ENCODE peak calls at places on chromosomes 7 and 10, in four cellular contexts. One of them, this sample, is unnamed.

GRCh38 chr7:106485031-106485551 is 175.9 kb downstream of the CCDC71L start:
- DNase-seq in skeletal muscle cell: no peak
- DNase-seq in stimulated activated CD8-positive, alpha-beta memory T cell treated with anti-CD3 and anti-CD28 coated beads, Interleukin-15, amount 100 ng/mL, for 48 hours: no peak
- DNase-seq in psoas muscle: no peak
- DNase-seq in this sample: peak

GRCh38 chr10:129417164-129417563 is 49.9 kb upstream of the MGMT start:
- DNase-seq in skeletal muscle cell: no peak
- DNase-seq in stimulated activated CD8-positive, alpha-beta memory T cell treated with anti-CD3 and anti-CD28 coated beads, Interleukin-15, amount 100 ng/mL, for 48 hours: no peak
- DNase-seq in psoas muscle: no peak
- DNase-seq in this sample: no peak

GRCh38 chr10:99870051-99870730 is 87.8 kb downstream of the ABCC2 start:
- DNase-seq in skeletal muscle cell: no peak
- DNase-seq in stimulated activated CD8-positive, alpha-beta memory T cell treated with anti-CD3 and anti-CD28 coated beads, Interleukin-15, amount 100 ng/mL, for 48 hours: peak
- DNase-seq in psoas muscle: no peak
- DNase-seq in this sample: no peak

GRCh38 chr7:1667566-1668485 is 2.3 kb upstream of the ELFN1 start:
- DNase-seq in skeletal muscle cell: no peak
- DNase-seq in stimulated activated CD8-positive, alpha-beta memory T cell treated with anti-CD3 and anti-CD28 coated beads, Interleukin-15, amount 100 ng/mL, for 48 hours: no peak
- DNase-seq in psoas muscle: peak
- DNase-seq in this sample: no peak

GRCh38 chr7:22672892-22673637 is 53.9 kb upstream of the IL6 start:
- DNase-seq in skeletal muscle cell: no peak
- DNase-seq in stimulated activated CD8-positive, alpha-beta memory T cell treated with anti-CD3 and anti-CD28 coated beads, Interleukin-15, amount 100 ng/mL, for 48 hours: no peak
- DNase-seq in psoas muscle: no peak
- DNase-seq in this sample: no peak

GRCh38 chr10:133134411-133135115 is 25.5 kb upstream of the KNDC1 start:
- DNase-seq in skeletal muscle cell: no peak
- DNase-seq in stimulated activated CD8-positive, alpha-beta memory T cell treated with anti-CD3 and anti-CD28 coated beads, Interleukin-15, amount 100 ng/mL, for 48 hours: no peak
- DNase-seq in psoas muscle: peak
- DNase-seq in this sample: no peak

GRCh38 chr7:75740846-75741497 is 2.2 kb upstream of the HIP1 start:
- DNase-seq in skeletal muscle cell: no peak
- DNase-seq in stimulated activated CD8-positive, alpha-beta memory T cell treated with anti-CD3 and anti-CD28 coated beads, Interleukin-15, amount 100 ng/mL, for 48 hours: no peak
- DNase-seq in psoas muscle: peak
- DNase-seq in this sample: no peak

GRCh38 chr7:95609277-95609971 is 13.1 kb upstream of the PDK4 start:
- DNase-seq in skeletal muscle cell: no peak
- DNase-seq in stimulated activated CD8-positive, alpha-beta memory T cell treated with anti-CD3 and anti-CD28 coated beads, Interleukin-15, amount 100 ng/mL, for 48 hours: no peak
- DNase-seq in psoas muscle: no peak
- DNase-seq in this sample: no peak

GRCh38 chr7:47485640-47486435 is 96.1 kb downstream of the TNS3 start:
- DNase-seq in skeletal muscle cell: no peak
- DNase-seq in stimulated activated CD8-positive, alpha-beta memory T cell treated with anti-CD3 and anti-CD28 coated beads, Interleukin-15, amount 100 ng/mL, for 48 hours: no peak
- DNase-seq in psoas muscle: no peak
- DNase-seq in this sample: no peak

GRCh38 chr7:99440195-99440594 is 1.5 kb downstream of the CPSF4 start:
- DNase-seq in skeletal muscle cell: no peak
- DNase-seq in stimulated activated CD8-positive, alpha-beta memory T cell treated with anti-CD3 and anti-CD28 coated beads, Interleukin-15, amount 100 ng/mL, for 48 hours: no peak
- DNase-seq in psoas muscle: no peak
- DNase-seq in this sample: no peak

GRCh38 chr10:28327494-28327886 is 24.6 kb upstream of the MPP7 start:
- DNase-seq in skeletal muscle cell: no peak
- DNase-seq in stimulated activated CD8-positive, alpha-beta memory T cell treated with anti-CD3 and anti-CD28 coated beads, Interleukin-15, amount 100 ng/mL, for 48 hours: no peak
- DNase-seq in psoas muscle: no peak
- DNase-seq in this sample: no peak

GRCh38 chr7:4835398-4836205 is 26.2 kb downstream of the PAPOLB start:
- DNase-seq in skeletal muscle cell: no peak
- DNase-seq in stimulated activated CD8-positive, alpha-beta memory T cell treated with anti-CD3 and anti-CD28 coated beads, Interleukin-15, amount 100 ng/mL, for 48 hours: no peak
- DNase-seq in psoas muscle: no peak
- DNase-seq in this sample: no peak

GRCh38 chr7:158431941-158432347 is 155.7 kb downstream of the PTPRN2 start:
- DNase-seq in skeletal muscle cell: peak
- DNase-seq in stimulated activated CD8-positive, alpha-beta memory T cell treated with anti-CD3 and anti-CD28 coated beads, Interleukin-15, amount 100 ng/mL, for 48 hours: no peak
- DNase-seq in psoas muscle: peak
- DNase-seq in this sample: peak

GRCh38 chr10:13195016-13195415 is 33.7 kb downstream of the MCM10 start:
- DNase-seq in skeletal muscle cell: no peak
- DNase-seq in stimulated activated CD8-positive, alpha-beta memory T cell treated with anti-CD3 and anti-CD28 coated beads, Interleukin-15, amount 100 ng/mL, for 48 hours: no peak
- DNase-seq in psoas muscle: no peak
- DNase-seq in this sample: no peak

GRCh38 chr10:113187066-113187777 is 237.2 kb downstream of the TCF7L2 start:
- DNase-seq in skeletal muscle cell: no peak
- DNase-seq in stimulated activated CD8-positive, alpha-beta memory T cell treated with anti-CD3 and anti-CD28 coated beads, Interleukin-15, amount 100 ng/mL, for 48 hours: no peak
- DNase-seq in psoas muscle: peak
- DNase-seq in this sample: no peak

GRCh38 chr7:123773499-123773898 is 24.7 kb upstream of the WASL start:
- DNase-seq in skeletal muscle cell: no peak
- DNase-seq in stimulated activated CD8-positive, alpha-beta memory T cell treated with anti-CD3 and anti-CD28 coated beads, Interleukin-15, amount 100 ng/mL, for 48 hours: no peak
- DNase-seq in psoas muscle: no peak
- DNase-seq in this sample: no peak

GRCh38 chr10:2201534-2202104 is 464.3 kb upstream of the ADARB2 start:
- DNase-seq in skeletal muscle cell: no peak
- DNase-seq in stimulated activated CD8-positive, alpha-beta memory T cell treated with anti-CD3 and anti-CD28 coated beads, Interleukin-15, amount 100 ng/mL, for 48 hours: no peak
- DNase-seq in psoas muscle: no peak
- DNase-seq in this sample: no peak

GRCh38 chr10:88117869-88118632 is 254.6 kb downstream of the PTEN start:
- DNase-seq in skeletal muscle cell: no peak
- DNase-seq in stimulated activated CD8-positive, alpha-beta memory T cell treated with anti-CD3 and anti-CD28 coated beads, Interleukin-15, amount 100 ng/mL, for 48 hours: no peak
- DNase-seq in psoas muscle: no peak
- DNase-seq in this sample: peak

GRCh38 chr10:4254101-4254994 is 469.3 kb upstream of the KLF6 start:
- DNase-seq in skeletal muscle cell: peak
- DNase-seq in stimulated activated CD8-positive, alpha-beta memory T cell treated with anti-CD3 and anti-CD28 coated beads, Interleukin-15, amount 100 ng/mL, for 48 hours: no peak
- DNase-seq in psoas muscle: no peak
- DNase-seq in this sample: no peak

GRCh38 chr7:134414109-134414508 is 44.8 kb downstream of the AKR1B1 start:
- DNase-seq in skeletal muscle cell: no peak
- DNase-seq in stimulated activated CD8-positive, alpha-beta memory T cell treated with anti-CD3 and anti-CD28 coated beads, Interleukin-15, amount 100 ng/mL, for 48 hours: no peak
- DNase-seq in psoas muscle: no peak
- DNase-seq in this sample: no peak

GRCh38 chr10:102342958-102343357 is 52.5 kb upstream of the NFKB2 start:
- DNase-seq in skeletal muscle cell: no peak
- DNase-seq in stimulated activated CD8-positive, alpha-beta memory T cell treated with anti-CD3 and anti-CD28 coated beads, Interleukin-15, amount 100 ng/mL, for 48 hours: no peak
- DNase-seq in psoas muscle: no peak
- DNase-seq in this sample: peak

GRCh38 chr10:88389456-88389855 is 193.7 kb downstream of the RNLS start:
- DNase-seq in skeletal muscle cell: no peak
- DNase-seq in stimulated activated CD8-positive, alpha-beta memory T cell treated with anti-CD3 and anti-CD28 coated beads, Interleukin-15, amount 100 ng/mL, for 48 hours: no peak
- DNase-seq in psoas muscle: no peak
- DNase-seq in this sample: peak

GRCh38 chr10:122301055-122301810 is 30.1 kb downstream of the BTBD16 start:
- DNase-seq in skeletal muscle cell: no peak
- DNase-seq in stimulated activated CD8-positive, alpha-beta memory T cell treated with anti-CD3 and anti-CD28 coated beads, Interleukin-15, amount 100 ng/mL, for 48 hours: no peak
- DNase-seq in psoas muscle: no peak
- DNase-seq in this sample: peak

GRCh38 chr10:784759-785538 is 95.5 kb upstream of the DIP2C start:
- DNase-seq in skeletal muscle cell: peak
- DNase-seq in stimulated activated CD8-positive, alpha-beta memory T cell treated with anti-CD3 and anti-CD28 coated beads, Interleukin-15, amount 100 ng/mL, for 48 hours: peak
- DNase-seq in psoas muscle: peak
- DNase-seq in this sample: peak

GRCh38 chr10:22479419-22479818 is 134.1 kb downstream of the SPAG6 start:
- DNase-seq in skeletal muscle cell: no peak
- DNase-seq in stimulated activated CD8-positive, alpha-beta memory T cell treated with anti-CD3 and anti-CD28 coated beads, Interleukin-15, amount 100 ng/mL, for 48 hours: no peak
- DNase-seq in psoas muscle: no peak
- DNase-seq in this sample: no peak

GRCh38 chr7:134701272-134701671 is 54.6 kb downstream of the BPGM start:
- DNase-seq in skeletal muscle cell: no peak
- DNase-seq in stimulated activated CD8-positive, alpha-beta memory T cell treated with anti-CD3 and anti-CD28 coated beads, Interleukin-15, amount 100 ng/mL, for 48 hours: no peak
- DNase-seq in psoas muscle: no peak
- DNase-seq in this sample: peak

GRCh38 chr7:96400001-96400400 is 78.1 kb upstream of the SLC25A13 start:
- DNase-seq in skeletal muscle cell: no peak
- DNase-seq in stimulated activated CD8-positive, alpha-beta memory T cell treated with anti-CD3 and anti-CD28 coated beads, Interleukin-15, amount 100 ng/mL, for 48 hours: no peak
- DNase-seq in psoas muscle: no peak
- DNase-seq in this sample: no peak

GRCh38 chr7:153475240-153475639 is 577.0 kb upstream of the DPP6 start:
- DNase-seq in skeletal muscle cell: no peak
- DNase-seq in stimulated activated CD8-positive, alpha-beta memory T cell treated with anti-CD3 and anti-CD28 coated beads, Interleukin-15, amount 100 ng/mL, for 48 hours: no peak
- DNase-seq in psoas muscle: no peak
- DNase-seq in this sample: no peak

GRCh38 chr7:375491-375821 is 85.5 kb downstream of the FOXL3 start:
- DNase-seq in skeletal muscle cell: no peak
- DNase-seq in stimulated activated CD8-positive, alpha-beta memory T cell treated with anti-CD3 and anti-CD28 coated beads, Interleukin-15, amount 100 ng/mL, for 48 hours: no peak
- DNase-seq in psoas muscle: no peak
- DNase-seq in this sample: no peak

GRCh38 chr10:60335708-60336107 is 54.0 kb downstream of the ANK3 start:
- DNase-seq in skeletal muscle cell: no peak
- DNase-seq in stimulated activated CD8-positive, alpha-beta memory T cell treated with anti-CD3 and anti-CD28 coated beads, Interleukin-15, amount 100 ng/mL, for 48 hours: no peak
- DNase-seq in psoas muscle: no peak
- DNase-seq in this sample: peak

GRCh38 chr7:31890198-31890597 is 180.0 kb downstream of the PDE1C start:
- DNase-seq in skeletal muscle cell: no peak
- DNase-seq in stimulated activated CD8-positive, alpha-beta memory T cell treated with anti-CD3 and anti-CD28 coated beads, Interleukin-15, amount 100 ng/mL, for 48 hours: no peak
- DNase-seq in psoas muscle: no peak
- DNase-seq in this sample: no peak

GRCh38 chr10:33157108-33157507 is 177.4 kb downstream of the NRP1 start:
- DNase-seq in skeletal muscle cell: peak
- DNase-seq in stimulated activated CD8-positive, alpha-beta memory T cell treated with anti-CD3 and anti-CD28 coated beads, Interleukin-15, amount 100 ng/mL, for 48 hours: no peak
- DNase-seq in psoas muscle: no peak
- DNase-seq in this sample: peak

GRCh38 chr7:21542891-21543527 is at the start of gene DNAH11:
- DNase-seq in skeletal muscle cell: no peak
- DNase-seq in stimulated activated CD8-positive, alpha-beta memory T cell treated with anti-CD3 and anti-CD28 coated beads, Interleukin-15, amount 100 ng/mL, for 48 hours: peak
- DNase-seq in psoas muscle: peak
- DNase-seq in this sample: peak

GRCh38 chr7:103121641-103122040 is 27.3 kb downstream of the NAPEPLD start:
- DNase-seq in skeletal muscle cell: no peak
- DNase-seq in stimulated activated CD8-positive, alpha-beta memory T cell treated with anti-CD3 and anti-CD28 coated beads, Interleukin-15, amount 100 ng/mL, for 48 hours: no peak
- DNase-seq in psoas muscle: no peak
- DNase-seq in this sample: no peak

GRCh38 chr10:99551158-99551557 is 18.4 kb downstream of the NKX2-3 start:
- DNase-seq in skeletal muscle cell: peak
- DNase-seq in stimulated activated CD8-positive, alpha-beta memory T cell treated with anti-CD3 and anti-CD28 coated beads, Interleukin-15, amount 100 ng/mL, for 48 hours: no peak
- DNase-seq in psoas muscle: peak
- DNase-seq in this sample: no peak

GRCh38 chr7:27420702-27421101 is 178.1 kb downstream of the EVX1 start:
- DNase-seq in skeletal muscle cell: no peak
- DNase-seq in stimulated activated CD8-positive, alpha-beta memory T cell treated with anti-CD3 and anti-CD28 coated beads, Interleukin-15, amount 100 ng/mL, for 48 hours: no peak
- DNase-seq in psoas muscle: no peak
- DNase-seq in this sample: no peak

This sample was measured in ACHN.